ENCODE peak calls at places on chromosomes 12 and 14, in nine cellular contexts. E, T, C, F, B, G, P, J and I are unnamed samples.
A peak's percentile ranks its signal among the peaks of the same experiment; 100 is the strongest.

GRCh38 chr12:92859650-92860386 is 69.3 kb downstream of the EEA1 start:
- DNase-seq in T (no peak), G (no peak), E (no peak), P (no peak), J (no peak), F (peak; percentile 18), C (no peak), B (no peak), I (peak; percentile 38)

GRCh38 chr14:85178869-85179268 is 351.1 kb upstream of the FLRT2 start:
- DNase-seq in T (no peak), B (no peak), C (no peak), E (no peak), P (no peak), F (no peak), J (no peak), G (no peak), I (no peak)

GRCh38 chr12:28866715-28867503 is 282.2 kb upstream of the FAR2 start:
- DNase-seq in T (peak; percentile 35), E (no peak), J (no peak), F (no peak), P (no peak), C (peak; percentile 15), B (no peak), G (no peak), I (no peak)

GRCh38 chr12:127257366-127257935 is 1009.5 kb upstream of the TMEM132C start:
- DNase-seq in G (no peak), P (no peak), E (no peak), B (no peak), F (no peak), T (no peak), C (peak; percentile 39), J (no peak), I (no peak)

GRCh38 chr12:129564768-129565167 is 339.1 kb downstream of the TMEM132D start:
- DNase-seq in E (no peak), J (no peak), C (no peak), F (no peak), P (no peak), T (no peak), B (no peak), G (no peak), I (no peak)

GRCh38 chr12:23887055-23887835 is 62.2 kb downstream of the SOX5 start:
- DNase-seq in P (no peak), J (no peak), F (no peak), C (no peak), G (no peak), T (no peak), B (no peak), E (no peak), I (no peak)

GRCh38 chr14:96399405-96399804 is 7.5 kb downstream of the AK7 start:
- DNase-seq in E (no peak), G (no peak), B (no peak), T (no peak), F (no peak), C (no peak), J (no peak), P (no peak), I (no peak)

GRCh38 chr12:89733579-89734201 is 25.1 kb upstream of the ATP2B1 start:
- DNase-seq in E (no peak), J (no peak), P (no peak), G (no peak), C (peak; percentile 95), B (no peak), T (peak; percentile 93), F (no peak), I (no peak)

GRCh38 chr14:67444395-67444794 is 32.4 kb upstream of the PLEK2 start:
- DNase-seq in B (no peak), J (no peak), P (no peak), F (no peak), T (no peak), C (no peak), G (no peak), E (no peak), I (no peak)

GRCh38 chr14:94601961-94602391 is 10.2 kb upstream of the SERPINA3 start:
- DNase-seq in J (no peak), B (peak; percentile 84), E (no peak), P (peak; percentile 60), C (peak; percentile 93), T (peak; percentile 30), F (no peak), G (no peak), I (no peak)

GRCh38 chr12:107684990-107685359 is 624 bp upstream of the PWP1 start:
- DNase-seq in C (peak; percentile 42), F (no peak), G (no peak), E (no peak), T (peak; percentile 31), B (no peak), J (no peak), P (no peak), I (no peak)

GRCh38 chr14:92880851-92881250 is 42.1 kb upstream of the CHGA start:
- DNase-seq in E (no peak), T (no peak), B (peak; percentile 13), J (no peak), F (peak; percentile 60), G (no peak), C (peak; percentile 3), P (no peak), I (no peak)

GRCh38 chr12:49680075-49680474 is 27.1 kb downstream of the FMNL3 start:
- DNase-seq in E (no peak), B (no peak), P (no peak), C (no peak), T (no peak), J (no peak), F (no peak), G (no peak), I (no peak)

GRCh38 chr12:125149160-125150108 is 84.2 kb downstream of the AACS start:
- DNase-seq in C (no peak), E (no peak), G (no peak), J (peak; percentile 12), B (no peak), P (peak; percentile 68), F (no peak), T (no peak), I (no peak)

GRCh38 chr14:105475916-105476845 is 1.6 kb downstream of the CRIP2 start:
- DNase-seq in F (no peak), B (peak; percentile 66), J (no peak), C (peak; percentile 31), T (peak; percentile 65), G (no peak), P (peak; percentile 73), E (no peak), I (no peak)

GRCh38 chr12:55929306-55929791 is 1.6 kb upstream of the DGKA start:
- DNase-seq in E (peak; percentile 78), F (no peak), C (no peak), G (no peak), P (peak; percentile 52), B (no peak), T (no peak), J (peak; percentile 89), I (no peak)

GRCh38 chr14:32167907-32168306 is 33.9 kb upstream of the RNU6-7 start:
- DNase-seq in F (no peak), T (no peak), G (no peak), E (no peak), C (no peak), P (no peak), B (no peak), J (no peak), I (no peak)

GRCh38 chr14:52833891-52834290 is 42.5 kb upstream of the GNPNAT1 start:
- DNase-seq in T (no peak), J (no peak), G (no peak), E (no peak), C (no peak), P (no peak), F (no peak), B (no peak), I (no peak)

GRCh38 chr12:131090254-131091210 is 136.8 kb downstream of the ADGRD1 start:
- DNase-seq in B (no peak), J (no peak), E (no peak), G (no peak), T (no peak), C (no peak), F (no peak), P (no peak), I (no peak)